ENCODE peak calls at places on chromosomes 6 and 20, in eight cellular contexts. S is kidney epithelial cell; T is nephron progenitor cell; P is CD4-positive, alpha-beta T cell; W is dorsolateral prefrontal cortex; C is cardiac muscle cell; N is tibial artery; Y is stomach. L is an unnamed sample.

GRCh38 chr20:44967207-44967807 is 995 bp downstream of the STK4 start:
- DNase-seq in S (no peak), T (no peak), P (peak; percentile 32), W (no peak), C (no peak), N (no peak), Y (no peak), L (no peak)

GRCh38 chr6:164069352-164070022 is 655.0 kb downstream of the QKI start:
- DNase-seq in S (no peak), T (no peak), P (no peak), W (peak; percentile 80), C (no peak), N (no peak), Y (no peak), L (no peak)

GRCh38 chr20:20441259-20441658 is 73.4 kb downstream of the INSM1 start:
- DNase-seq in S (no peak), T (no peak), P (no peak), W (no peak), C (no peak), N (no peak), Y (no peak), L (no peak)

GRCh38 chr20:6845141-6845540 is 77.7 kb downstream of the BMP2 start:
- DNase-seq in S (no peak), T (no peak), P (no peak), W (no peak), C (no peak), N (no peak), Y (no peak), L (no peak)

GRCh38 chr6:164252952-164253351 is 838.4 kb downstream of the QKI start:
- DNase-seq in S (no peak), T (peak; percentile 57), P (no peak), W (no peak), C (peak; percentile 61), N (no peak), Y (no peak), L (no peak)

GRCh38 chr20:45391559-45391958 is 13.4 kb upstream of the TP53TG5 start:
- DNase-seq in S (no peak), T (no peak), P (no peak), W (no peak), C (no peak), N (no peak), Y (no peak), L (no peak)

GRCh38 chr20:2713285-2713684 is 20.7 kb downstream of the EBF4 start:
- DNase-seq in S (no peak), T (no peak), P (no peak), W (no peak), C (no peak), N (no peak), Y (no peak), L (no peak)

GRCh38 chr20:36523341-36523740 is 18.0 kb upstream of the MYL9 start:
- DNase-seq in S (no peak), T (no peak), P (no peak), W (no peak), C (no peak), N (no peak), Y (no peak), L (no peak)

GRCh38 chr20:63064310-63064709 is 57.5 kb upstream of the BHLHE23 start:
- DNase-seq in S (no peak), T (peak; percentile 1), P (no peak), W (peak; percentile 39), C (no peak), N (peak; percentile 34), Y (no peak), L (peak; percentile 40)

GRCh38 chr20:20259534-20259933 is 108.4 kb upstream of the INSM1 start:
- DNase-seq in S (no peak), T (no peak), P (no peak), W (no peak), C (no peak), N (no peak), Y (no peak), L (no peak)

GRCh38 chr6:20674664-20675063 is 140.4 kb downstream of the CDKAL1 start:
- DNase-seq in S (no peak), T (no peak), P (no peak), W (no peak), C (peak; percentile 32), N (no peak), Y (no peak), L (no peak)

GRCh38 chr20:38789503-38790209 is 15.8 kb upstream of the PPP1R16B start:
- DNase-seq in S (no peak), T (no peak), P (no peak), W (no peak), C (no peak), N (no peak), Y (no peak), L (no peak)

GRCh38 chr20:14617123-14617522 is 279.7 kb upstream of the FLRT3 start:
- DNase-seq in S (peak; percentile 65), T (no peak), P (no peak), W (no peak), C (no peak), N (no peak), Y (no peak), L (no peak)

GRCh38 chr6:153523390-153523789 is 392.3 kb upstream of the RGS17 start:
- DNase-seq in S (no peak), T (no peak), P (no peak), W (no peak), C (no peak), N (no peak), Y (no peak), L (no peak)

GRCh38 chr6:30685157-30685976 is 1.1 kb downstream of the PPP1R18 start:
- DNase-seq in S (no peak), T (no peak), P (no peak), W (no peak), C (no peak), N (peak; percentile 69), Y (no peak), L (no peak)

GRCh38 chr6:157184202-157185015 is 138.9 kb downstream of the TMEM242 start:
- DNase-seq in S (no peak), T (peak; percentile 70), P (peak; percentile 48), W (peak; percentile 78), C (peak; percentile 77), N (peak; percentile 84), Y (peak; percentile 85), L (peak; percentile 76)

GRCh38 chr6:81770395-81770794 is 17.9 kb upstream of the TENT5A start:
- DNase-seq in S (no peak), T (no peak), P (no peak), W (no peak), C (no peak), N (no peak), Y (no peak), L (no peak)

GRCh38 chr6:88365656-88366055 is 199.5 kb upstream of the CNR1 start:
- DNase-seq in S (no peak), T (no peak), P (no peak), W (no peak), C (no peak), N (no peak), Y (no peak), L (no peak)

GRCh38 chr20:57332105-57333089 is 2.8 kb downstream of the SPO11 start:
- DNase-seq in S (no peak), T (no peak), P (no peak), W (no peak), C (peak; percentile 14), N (no peak), Y (no peak), L (no peak)
- TF ChIP-seq CTCF in S (peak; percentile 44), T (peak; percentile 23), P (no peak), W (no peak), C (no peak), N (no peak), Y (no peak), L (peak; percentile 27)

GRCh38 chr20:23058240-23058639 is 8.8 kb upstream of the THBD start:
- DNase-seq in S (no peak), T (no peak), P (no peak), W (no peak), C (no peak), N (no peak), Y (no peak), L (no peak)
- TF ChIP-seq CTCF in S (peak; percentile 8), T (peak; percentile 19), P (no peak), W (no peak), C (no peak), N (no peak), Y (no peak), L (no peak)

GRCh38 chr20:57582432-57583288 is 21.8 kb downstream of the PCK1 start:
- DNase-seq in S (no peak), T (peak; percentile 61), P (no peak), W (no peak), C (peak; percentile 54), N (peak; percentile 94), Y (peak; percentile 44), L (peak; percentile 44)
- TF ChIP-seq CTCF in S (peak; percentile 71), T (peak; percentile 59), P (no peak), W (peak; percentile 14), C (no peak), N (peak; percentile 35), Y (no peak), L (peak; percentile 76)

GRCh38 chr6:2396292-2396691 is 150.9 kb upstream of the GMDS start:
- DNase-seq in S (no peak), T (no peak), P (no peak), W (no peak), C (no peak), N (no peak), Y (no peak), L (no peak)
- TF ChIP-seq CTCF in S (no peak), T (no peak), P (no peak), W (no peak), C (no peak), N (no peak), Y (no peak), L (no peak)

GRCh38 chr6:149628865-149629544 is 19.5 kb downstream of the KATNA1 start:
- DNase-seq in S (no peak), T (no peak), P (no peak), W (no peak), C (no peak), N (no peak), Y (no peak), L (no peak)
- TF ChIP-seq CTCF in S (no peak), T (no peak), P (no peak), W (no peak), C (no peak), N (no peak), Y (no peak), L (no peak)

DNA sequence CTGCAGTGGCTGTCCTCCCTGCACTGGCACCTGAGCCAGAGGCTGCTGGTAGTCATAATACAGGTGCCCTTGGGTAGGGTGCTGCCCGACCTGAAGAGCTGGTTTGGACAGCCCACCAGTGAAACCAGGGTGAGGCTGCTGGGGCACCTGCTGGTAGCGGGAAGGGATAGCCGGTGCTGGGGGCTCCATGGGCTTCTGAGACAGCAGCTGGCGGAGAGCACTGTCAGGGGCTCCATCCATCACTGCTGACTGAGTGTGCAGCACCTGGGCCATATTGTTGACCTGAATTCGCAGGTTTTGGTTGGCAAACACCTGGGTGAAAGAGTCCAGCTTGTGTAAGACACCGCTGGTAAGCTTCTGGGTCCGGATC is 51.2 kb upstream of the MRPS10 start:
- DNase-seq in S (no peak), T (no peak), P (no peak), W (no peak), C (no peak), N (no peak), Y (no peak), L (no peak)
- TF ChIP-seq CTCF in S (no peak), T (no peak), P (no peak), W (no peak), C (no peak), N (no peak), Y (no peak), L (no peak)

GRCh38 chr6:75349262-75349984 is 64.8 kb upstream of the TMEM30A start:
- DNase-seq in S (no peak), T (peak; percentile 66), P (no peak), W (no peak), C (peak; percentile 86), N (no peak), Y (no peak), L (peak; percentile 58)
- TF ChIP-seq CTCF in S (peak; percentile 37), T (no peak), P (no peak), W (no peak), C (peak; percentile 13), N (peak; percentile 27), Y (no peak), L (no peak)

L was measured in Calu3.